ENCODE peak calls at places on chromosomes 4 and X, in four cellular contexts. U is IMR-90; I is stimulated activated CD8-positive, alpha-beta memory T cell treated with anti-CD3 and anti-CD28 coated beads, Interleukin-4, amount 100 ng/mL, for 24 hours; P is Calu3. O is an unnamed sample.

GRCh38 chr4:179867300-179867878 is 2375.8 kb upstream of the TENM3 start:
- DNase-seq in U (peak), I (peak), P (peak), O (peak)

GRCh38 chr4:183191630-183192029 is 92.6 kb downstream of the WWC2 start:
- DNase-seq in U (no peak), I (no peak), P (no peak), O (no peak)

GRCh38 chr4:113997206-113997605 is 17.8 kb upstream of the ARSJ start:
- DNase-seq in U (peak), I (no peak), P (no peak), O (no peak)

GRCh38 chr4:54901202-54901601 is 224.2 kb downstream of the KDR start:
- DNase-seq in U (no peak), I (no peak), P (no peak), O (no peak)

GRCh38 chr4:78120144-78120880 is 63.2 kb downstream of the FRAS1 start:
- DNase-seq in U (no peak), I (no peak), P (no peak), O (no peak)

GRCh38 chrX:102517331-102517730 is 792 bp upstream of the TMSB15A start:
- DNase-seq in U (peak), I (no peak), P (no peak), O (no peak)

GRCh38 chr4:26916195-26916594 is 55.6 kb downstream of the STIM2 start:
- DNase-seq in U (peak), I (no peak), P (no peak), O (no peak)

GRCh38 chrX:150408007-150408406 is 44.9 kb downstream of the MAMLD1 start:
- DNase-seq in U (no peak), I (no peak), P (no peak), O (no peak)

GRCh38 chr4:143482753-143483362 is 30.6 kb upstream of the SMARCA5 start:
- DNase-seq in U (peak), I (no peak), P (peak), O (peak)

GRCh38 chr4:94934201-94934600 is 176.4 kb downstream of the BMPR1B start:
- DNase-seq in U (peak), I (no peak), P (no peak), O (no peak)

GRCh38 chrX:96314974-96315373 is 369.7 kb upstream of the DIAPH2 start:
- DNase-seq in U (peak), I (no peak), P (peak), O (no peak)

GRCh38 chr4:153212755-153213154 is 8.5 kb downstream of the TRIM2 start:
- DNase-seq in U (no peak), I (no peak), P (no peak), O (peak)

GRCh38 chr4:40241936-40242590 is 45.2 kb downstream of the RHOH start:
- DNase-seq in U (no peak), I (no peak), P (no peak), O (no peak)

GRCh38 chr4:72383439-72383838 is 185.6 kb downstream of the ADAMTS3 start:
- DNase-seq in U (peak), I (no peak), P (no peak), O (no peak)

GRCh38 chr4:165360041-165360782 is 18.6 kb upstream of the CPE start:
- DNase-seq in U (no peak), I (no peak), P (no peak), O (no peak)

GRCh38 chr4:101337688-101338087 is 9.6 kb downstream of the PPP3CA start:
- DNase-seq in U (peak), I (no peak), P (no peak), O (no peak)

GRCh38 chr4:7389719-7390118 is 45.0 kb downstream of the PSAPL1 start:
- DNase-seq in U (no peak), I (no peak), P (no peak), O (no peak)

GRCh38 chrX:11665144-11666040 is at the start of gene ARHGAP6:
- DNase-seq in U (peak), I (no peak), P (no peak), O (no peak)

GRCh38 chr4:107951551-107951950 is 20.2 kb downstream of the CYP2U1 start:
- DNase-seq in U (peak), I (no peak), P (no peak), O (no peak)

GRCh38 chrX:150086371-150086770 is 148.1 kb upstream of the EOLA2 start:
- DNase-seq in U (no peak), I (no peak), P (no peak), O (no peak)

GRCh38 chr4:101191302-101192098 is 155.8 kb downstream of the PPP3CA start:
- DNase-seq in U (peak), I (no peak), P (no peak), O (no peak)

GRCh38 chr4:24497221-24497620 is 87.1 kb downstream of the DHX15 start:
- DNase-seq in U (no peak), I (no peak), P (no peak), O (no peak)

GRCh38 chr4:31366041-31366440 is 645.9 kb downstream of the PCDH7 start:
- DNase-seq in U (peak), I (no peak), P (no peak), O (no peak)

GRCh38 chrX:20284992-20285391 is 18.3 kb upstream of the RPS6KA3 start:
- DNase-seq in U (no peak), I (no peak), P (no peak), O (no peak)

GRCh38 chr4:98150092-98150761 is 7.0 kb upstream of the STPG2 start:
- DNase-seq in U (peak), I (no peak), P (no peak), O (no peak)

GRCh38 chr4:113683143-113683542 is 78.4 kb downstream of the CAMK2D start:
- DNase-seq in U (no peak), I (peak), P (no peak), O (peak)

GRCh38 chrX:42615161-42615563 is 162.8 kb downstream of the PPP1R2C start:
- DNase-seq in U (no peak), I (no peak), P (peak), O (peak)

GRCh38 chr4:168853770-168854169 is 156.3 kb downstream of the CBR4 start:
- DNase-seq in U (no peak), I (no peak), P (no peak), O (no peak)

GRCh38 chr4:163070023-163070422 is 96.7 kb downstream of the NAF1 start:
- DNase-seq in U (no peak), I (no peak), P (no peak), O (no peak)

GRCh38 chr4:129095811-129096454 is at the start of gene C4orf33:
- DNase-seq in U (peak), I (peak), P (peak), O (peak)

GRCh38 chr4:23906839-23907238 is 17.0 kb upstream of the PPARGC1A start:
- DNase-seq in U (no peak), I (no peak), P (no peak), O (no peak)

GRCh38 chr4:98778206-98778605 is 119.8 kb upstream of the TSPAN5 start:
- DNase-seq in U (peak), I (no peak), P (peak), O (no peak)

GRCh38 chr4:1351854-1352633 is 5.0 kb downstream of the UVSSA start:
- DNase-seq in U (peak), I (peak), P (peak), O (peak)

GRCh38 chr4:76576824-76577223 is 141.8 kb downstream of the SHROOM3 start:
- DNase-seq in U (no peak), I (no peak), P (no peak), O (no peak)

GRCh38 chr4:138184881-138185280 is 57.3 kb downstream of the SLC7A11 start:
- DNase-seq in U (no peak), I (no peak), P (no peak), O (no peak)

GRCh38 chrX:28586291-28586690 is 955 bp upstream of the IL1RAPL1 start:
- DNase-seq in U (peak), I (no peak), P (no peak), O (no peak)

GRCh38 chrX:88425739-88426138 is 321.3 kb upstream of the CPXCR1 start:
- DNase-seq in U (no peak), I (no peak), P (no peak), O (no peak)

GRCh38 chr4:137644201-137644600 is 111.9 kb upstream of the PCDH18 start:
- DNase-seq in U (peak), I (no peak), P (no peak), O (no peak)